ENCODE peak calls at places on chromosomes 5 and 9, in five cellular contexts. I is stimulated activated CD8-positive, alpha-beta memory T cell treated with anti-CD3 and anti-CD28 coated beads, Interleukin-7, amount 100 ng/mL, for 24 hours; L is endothelial cell; B is fibroblast of the conjunctiva; A is ELR. Q is an unnamed sample.

GRCh38 chr5:119405444-119405843 is 46.9 kb upstream of the HSD17B4 start:
- DNase-seq in I (no peak), L (no peak), B (no peak), A (no peak), Q (no peak)

GRCh38 chr9:3740690-3741419 is 215.1 kb upstream of the RFX3 start:
- DNase-seq in I (no peak), A (peak), L (no peak), B (no peak), Q (no peak)

GRCh38 chr5:139146809-139147742 is 51.1 kb downstream of the SIL1 start:
- DNase-seq in B (no peak), L (no peak), I (no peak), A (no peak), Q (no peak)

GRCh38 chr5:72163349-72163983 is 56.2 kb downstream of the MAP1B start:
- DNase-seq in I (no peak), B (no peak), A (no peak), L (no peak), Q (no peak)

GRCh38 chr5:6450235-6450860 is 1.7 kb downstream of the UBE2QL1 start:
- DNase-seq in I (no peak), B (no peak), L (no peak), A (no peak), Q (no peak)

GRCh38 chr5:113675166-113675565 is 161.7 kb downstream of the YTHDC2 start:
- DNase-seq in L (no peak), I (no peak), B (no peak), A (no peak), Q (no peak)

GRCh38 chr9:19934301-19934868 is 145.5 kb upstream of the SLC24A2 start:
- DNase-seq in I (no peak), B (no peak), L (peak), A (peak), Q (no peak)

GRCh38 chr5:153523196-153523595 is 32.7 kb downstream of the GRIA1 start:
- DNase-seq in B (no peak), A (peak), L (no peak), I (no peak), Q (no peak)

GRCh38 chr5:176793736-176794135 is 16.6 kb upstream of the UNC5A start:
- DNase-seq in A (no peak), L (no peak), I (no peak), B (no peak), Q (no peak)

GRCh38 chr5:108753877-108754276 is 6.2 kb downstream of the FER start:
- DNase-seq in L (no peak), B (peak), I (no peak), A (peak), Q (no peak)

GRCh38 chr5:139543423-139543991 is 17.6 kb upstream of the UBE2D2 start:
- DNase-seq in I (no peak), A (no peak), B (no peak), L (peak), Q (peak)